ENCODE peak calls at places on chromosomes 11 and 22, in four cellular contexts. F is cardiac fibroblast; J is NCI-H1092 treated with DMSO at 0.1 percent for 48 hours; L is naive thymus-derived CD8-positive, alpha-beta T cell. A is an unnamed sample.

GRCh38 chr11:80239217-80239616 is 798.4 kb upstream of the TENM4 start:
- DNase-seq in F (peak), J (no peak), L (no peak), A (no peak)

GRCh38 chr11:108319541-108320145 is 96.8 kb downstream of the ATM start:
- DNase-seq in F (peak), L (no peak), J (no peak), A (no peak)

GRCh38 chr11:13324709-13325108 is 47.1 kb downstream of the BMAL1 start:
- DNase-seq in L (no peak), J (no peak), F (no peak), A (no peak)

GRCh38 chr11:101915811-101916291 is 471 bp downstream of the ANGPTL5 start:
- DNase-seq in L (peak), J (no peak), F (peak), A (peak)

GRCh38 chr11:22082178-22082577 is 110.7 kb upstream of the ANO5 start:
- DNase-seq in F (no peak), L (no peak), J (no peak), A (no peak)

GRCh38 chr22:40215266-40215665 is 37.5 kb downstream of the TNRC6B start:
- DNase-seq in L (no peak), F (peak), J (no peak), A (no peak)

GRCh38 chr11:104529916-104530315 is 366.0 kb upstream of the PDGFD start:
- DNase-seq in L (no peak), F (no peak), J (no peak), A (no peak)

GRCh38 chr11:76574406-76574805 is 96.1 kb downstream of the LRRC32 start:
- DNase-seq in L (no peak), J (no peak), F (no peak), A (no peak)

GRCh38 chr11:65424200-65425104 is 1.9 kb downstream of the NEAT1 start:
- DNase-seq in L (peak), F (peak), J (no peak), A (no peak)

GRCh38 chr11:123191939-123192338 is 3.1 kb downstream of the CLMP start:
- DNase-seq in F (no peak), L (no peak), J (no peak), A (no peak)

GRCh38 chr22:40421941-40422340 is 51.5 kb downstream of the SGSM3 start:
- DNase-seq in L (no peak), F (no peak), J (no peak), A (no peak)

GRCh38 chr11:10441021-10441523 is 14.0 kb upstream of the AMPD3 start:
- DNase-seq in J (no peak), F (no peak), L (no peak), A (no peak)

GRCh38 chr22:49936018-49936972 is 17.9 kb downstream of the CRELD2 start:
- DNase-seq in F (peak), L (peak), J (no peak), A (peak)

GRCh38 chr11:126357055-126357962 is 1.8 kb downstream of the ST3GAL4 start:
- DNase-seq in J (no peak), L (no peak), F (no peak), A (no peak)

GRCh38 chr11:63445720-63446119 is 45.2 kb downstream of the PLAAT5 start:
- DNase-seq in J (no peak), F (no peak), L (no peak), A (no peak)

GRCh38 chr11:123202723-123203122 is 7.7 kb upstream of the CLMP start:
- DNase-seq in L (no peak), F (no peak), J (no peak), A (no peak)

GRCh38 chr22:40322061-40322460 is 24.2 kb upstream of the ADSL start:
- DNase-seq in L (no peak), F (no peak), J (no peak), A (no peak)

GRCh38 chr11:46281374-46281831 is 3.9 kb downstream of the CREB3L1 start:
- DNase-seq in F (peak), L (no peak), J (no peak), A (no peak)

GRCh38 chr11:19934828-19935259 is 222.2 kb downstream of the NAV2 start:
- DNase-seq in L (no peak), J (no peak), F (peak), A (no peak)

GRCh38 chr11:17813391-17814059 is 78.9 kb downstream of the KCNC1 start:
- DNase-seq in F (no peak), L (no peak), J (no peak), A (no peak)

GRCh38 chr22:49349841-49350381 is 477.8 kb downstream of the BRD1 start:
- DNase-seq in L (no peak), F (no peak), J (no peak), A (no peak)

GRCh38 chr11:86167499-86168161 is 76.9 kb upstream of the EED start:
- DNase-seq in L (no peak), F (peak), J (no peak), A (no peak)

GRCh38 chr11:121757480-121758125 is 304.8 kb upstream of the SORL1-AS1 start:
- DNase-seq in F (no peak), L (no peak), J (no peak), A (no peak)